ENCODE peak calls at places on chromosomes 6 and 20, in seven cellular contexts. One of them, this sample, is unnamed.

GRCh38 chr6:165308926-165309731 is at the start of gene C6orf118:
- DNase-seq in Ammon's horn: peak; percentile 82
- DNase-seq in fibroblast of lung: peak; percentile 29
- DNase-seq in iris pigment epithelial cell: peak; percentile 70
- DNase-seq in GM12865: no peak
- DNase-seq in AG08396: no peak
- DNase-seq in psoas muscle: no peak
- DNase-seq in this sample: peak; percentile 42

GRCh38 chr20:53413188-53413631 is 180.4 kb downstream of the ZNF217 start:
- DNase-seq in iris pigment epithelial cell: no peak
- DNase-seq in AG08396: no peak
- DNase-seq in psoas muscle: no peak
- DNase-seq in GM12865: peak; percentile 90
- DNase-seq in Ammon's horn: no peak
- DNase-seq in fibroblast of lung: no peak
- DNase-seq in this sample: peak; percentile 42

GRCh38 chr6:148462203-148462602 is 119.6 kb downstream of the SASH1 start:
- DNase-seq in GM12865: no peak
- DNase-seq in psoas muscle: no peak
- DNase-seq in iris pigment epithelial cell: peak; percentile 69
- DNase-seq in fibroblast of lung: peak; percentile 68
- DNase-seq in AG08396: peak; percentile 46
- DNase-seq in Ammon's horn: no peak
- DNase-seq in this sample: no peak

GRCh38 chr20:56893206-56893605 is 264.1 kb downstream of the TFAP2C start:
- DNase-seq in GM12865: peak; percentile 20
- DNase-seq in fibroblast of lung: no peak
- DNase-seq in AG08396: no peak
- DNase-seq in iris pigment epithelial cell: no peak
- DNase-seq in psoas muscle: no peak
- DNase-seq in Ammon's horn: no peak
- DNase-seq in this sample: no peak

GRCh38 chr20:59386819-59387218 is 86.4 kb downstream of the EDN3 start:
- DNase-seq in GM12865: no peak
- DNase-seq in fibroblast of lung: no peak
- DNase-seq in Ammon's horn: no peak
- DNase-seq in AG08396: no peak
- DNase-seq in iris pigment epithelial cell: no peak
- DNase-seq in psoas muscle: no peak
- DNase-seq in this sample: no peak

GRCh38 chr20:18007534-18008292 is 38.9 kb downstream of the MGME1 start:
- DNase-seq in Ammon's horn: no peak
- DNase-seq in iris pigment epithelial cell: peak; percentile 25
- DNase-seq in psoas muscle: peak; percentile 32
- DNase-seq in AG08396: no peak
- DNase-seq in fibroblast of lung: peak; percentile 31
- DNase-seq in GM12865: no peak
- DNase-seq in this sample: no peak

GRCh38 chr6:40713002-40713719 is 126.0 kb upstream of the LRFN2 start:
- DNase-seq in fibroblast of lung: no peak
- DNase-seq in Ammon's horn: no peak
- DNase-seq in iris pigment epithelial cell: no peak
- DNase-seq in AG08396: no peak
- DNase-seq in GM12865: no peak
- DNase-seq in psoas muscle: no peak
- DNase-seq in this sample: no peak

GRCh38 chr20:63321148-63321831 is 28.3 kb downstream of the COL20A1 start:
- DNase-seq in Ammon's horn: no peak
- DNase-seq in psoas muscle: peak; percentile 48
- DNase-seq in iris pigment epithelial cell: peak; percentile 5
- DNase-seq in fibroblast of lung: peak; percentile 54
- DNase-seq in GM12865: no peak
- DNase-seq in AG08396: peak; percentile 79
- DNase-seq in this sample: no peak

GRCh38 chr6:136592930-136593673 is 42.9 kb upstream of the MAP7 start:
- DNase-seq in Ammon's horn: no peak
- DNase-seq in fibroblast of lung: peak; percentile 43
- DNase-seq in psoas muscle: no peak
- DNase-seq in GM12865: no peak
- DNase-seq in iris pigment epithelial cell: peak; percentile 85
- DNase-seq in AG08396: no peak
- DNase-seq in this sample: no peak

GRCh38 chr6:45775026-45775697 is 240.5 kb downstream of the CLIC5 start:
- DNase-seq in psoas muscle: no peak
- DNase-seq in GM12865: no peak
- DNase-seq in Ammon's horn: no peak
- DNase-seq in iris pigment epithelial cell: no peak
- DNase-seq in fibroblast of lung: no peak
- DNase-seq in AG08396: no peak
- DNase-seq in this sample: no peak

GRCh38 chr6:119566546-119567263 is 217.1 kb upstream of the MAN1A1 start:
- DNase-seq in psoas muscle: no peak
- DNase-seq in GM12865: no peak
- DNase-seq in iris pigment epithelial cell: no peak
- DNase-seq in AG08396: no peak
- DNase-seq in Ammon's horn: peak; percentile 41
- DNase-seq in fibroblast of lung: no peak
- DNase-seq in this sample: no peak

GRCh38 chr6:130046711-130047439 is 28.5 kb downstream of the L3MBTL3 start:
- DNase-seq in iris pigment epithelial cell: peak; percentile 83
- DNase-seq in AG08396: no peak
- DNase-seq in psoas muscle: no peak
- DNase-seq in fibroblast of lung: peak; percentile 26
- DNase-seq in Ammon's horn: no peak
- DNase-seq in GM12865: no peak
- DNase-seq in this sample: no peak